ENCODE peak calls at places on chromosomes 2 and 18, in four cellular contexts. I, Y, U and B are unnamed samples.

GRCh38 chr2:236917164-236917563 is 168.5 kb upstream of the COPS8 start:
- DNase-seq in U (no peak), I (no peak), Y (no peak), B (no peak)

GRCh38 chr2:20674309-20674965 is 7.5 kb downstream of the GDF7 start:
- DNase-seq in U (no peak), Y (no peak), I (no peak), B (no peak)

GRCh38 chr2:241122376-241123002 is 20.4 kb upstream of the MTERF4 start:
- DNase-seq in U (no peak), I (no peak), Y (no peak), B (no peak)

GRCh38 chr2:150526827-150527226 is 39.4 kb upstream of the RND3 start:
- DNase-seq in U (peak; percentile 94), Y (peak; percentile 97), I (no peak), B (peak; percentile 82)

GRCh38 chr2:219332542-219332941 is at the start of gene RESP18:
- DNase-seq in I (no peak), Y (no peak), U (no peak), B (no peak)

GRCh38 chr2:116922414-116922813 is 892.1 kb upstream of the DDX18 start:
- DNase-seq in I (no peak), U (no peak), Y (no peak), B (no peak)

GRCh38 chr2:66034467-66034866 is 400.5 kb upstream of the MEIS1 start:
- DNase-seq in U (no peak), I (no peak), Y (no peak), B (no peak)

GRCh38 chr18:6484659-6485058 is 69.9 kb upstream of the L3MBTL4 start:
- DNase-seq in Y (no peak), I (no peak), U (no peak), B (no peak)

GRCh38 chr2:181581534-181581933 is 75.4 kb downstream of the CERKL start:
- DNase-seq in I (no peak), U (no peak), Y (no peak), B (peak; percentile 41)

GRCh38 chr2:217636578-217637267 is 366.1 kb downstream of the TNS1 start:
- DNase-seq in I (no peak), Y (no peak), U (no peak), B (no peak)

GRCh38 chr2:124804014-124804940 is 779.2 kb downstream of the CNTNAP5 start:
- DNase-seq in I (peak; percentile 49), Y (peak; percentile 63), U (peak; percentile 25), B (peak; percentile 86)

GRCh38 chr2:70241338-70241737 is 7.1 kb downstream of the TIA1 start:
- DNase-seq in Y (no peak), U (peak; percentile 54), I (no peak), B (no peak)

GRCh38 chr2:176461098-176461497 is 191.9 kb downstream of the MTX2 start:
- DNase-seq in Y (peak; percentile 46), I (no peak), U (peak; percentile 21), B (peak; percentile 13)

GRCh38 chr2:74764429-74765272 is 69.3 kb upstream of the HK2 start:
- DNase-seq in U (peak; percentile 60), I (no peak), Y (peak; percentile 96), B (no peak)

GRCh38 chr18:77087391-77088141 is 45.0 kb downstream of the MBP start:
- DNase-seq in U (no peak), Y (peak; percentile 65), I (peak; percentile 37), B (peak; percentile 69)

GRCh38 chr18:37520508-37520907 is 45.1 kb downstream of the CELF4 start:
- DNase-seq in Y (no peak), U (no peak), I (no peak), B (no peak)

GRCh38 chr2:66960161-66960560 is 437.0 kb upstream of the ETAA1 start:
- DNase-seq in I (no peak), U (no peak), Y (no peak), B (no peak)

GRCh38 chr2:152335016-152335850 is at the start of gene FMNL2:
- DNase-seq in U (peak; percentile 65), Y (peak; percentile 78), I (peak; percentile 87), B (peak; percentile 96)

GRCh38 chr18:8781671-8782070 is 76.3 kb downstream of the MTCL1 start:
- DNase-seq in I (no peak), Y (no peak), U (no peak), B (no peak)

GRCh38 chr2:15818881-15819280 is 121.5 kb upstream of the MYCN start:
- DNase-seq in U (no peak), I (no peak), Y (no peak), B (no peak)
- H3K27ac ChIP-seq in U (no peak overlapping the region), I (peak overlapping the region; percentile 47), Y (no peak overlapping the region), B (no peak overlapping the region)

GRCh38 chr18:22128954-22129353 is 40.4 kb upstream of the GATA6 start:
- DNase-seq in I (no peak), Y (no peak), U (no peak), B (no peak)
- H3K4ac ChIP-seq in I (no peak overlapping the region), Y (no peak overlapping the region), U (no peak overlapping the region), B (no peak overlapping the region)

GRCh38 chr2:215411941-215412743 is 23.7 kb downstream of the FN1 start:
- DNase-seq in Y (no peak), I (no peak), U (no peak), B (no peak)
- H3K27ac ChIP-seq in Y (peak overlapping the region; percentile 30), I (no peak overlapping the region), U (peak overlapping the region; percentile 72), B (no peak overlapping the region)

GRCh38 chr18:65750421-65751144 is at the start of gene CDH7:
- DNase-seq in I (peak; percentile 46), U (no peak), Y (peak; percentile 11), B (no peak)
- H3K4ac ChIP-seq in I (no peak within 1 kb of the TSS), U (no peak within 1 kb of the TSS), Y (no peak within 1 kb of the TSS), B (no peak within 1 kb of the TSS)

GRCh38 chr2:101788565-101788964 is 91.1 kb downstream of the MAP4K4 start:
- DNase-seq in Y (no peak), I (no peak), U (peak; percentile 69), B (no peak)
- H3K27ac ChIP-seq in Y (no peak overlapping the region), I (no peak overlapping the region), U (no peak overlapping the region), B (no peak overlapping the region)

GRCh38 chr2:138500592-138501426 is 761 bp upstream of the SPOPL start:
- DNase-seq in Y (no peak), I (no peak), U (no peak), B (no peak)
- H3K4ac ChIP-seq in Y (peak overlapping the region; percentile 96), I (no peak overlapping the region), U (peak overlapping the region; percentile 80), B (peak overlapping the region; percentile 63)

GRCh38 chr2:128366746-128367511 is 48.3 kb upstream of the HS6ST1 start:
- DNase-seq in I (no peak), U (no peak), Y (no peak), B (no peak)
- H3K27ac ChIP-seq in I (no peak overlapping the region), U (no peak overlapping the region), Y (no peak overlapping the region), B (no peak overlapping the region)

GRCh38 chr2:227511955-227512354 is 40.0 kb downstream of the AGFG1 start:
- DNase-seq in Y (no peak), U (no peak), I (no peak), B (no peak)
- H3K4ac ChIP-seq in Y (no peak overlapping the region), U (no peak overlapping the region), I (no peak overlapping the region), B (no peak overlapping the region)